ENCODE peak calls at places on chromosomes 1 and 21, in four cellular contexts. P is CD4-positive, CD25-positive, alpha-beta regulatory T cell; A is psoas muscle; D is neuronal stem cell. U is an unnamed sample.

GRCh38 chr1:214441119-214441518 is 110.3 kb downstream of the PTPN14 start:
- DNase-seq in P (peak; percentile 27), A (no peak), D (no peak), U (peak; percentile 18)

GRCh38 chr1:101567582-101568189 is 330.9 kb downstream of the S1PR1 start:
- DNase-seq in P (peak; percentile 53), A (no peak), D (peak; percentile 5), U (peak; percentile 50)

GRCh38 chr1:15201849-15202551 is 45.0 kb upstream of the FHAD1 start:
- DNase-seq in P (no peak), A (no peak), D (no peak), U (no peak)

GRCh38 chr1:214439352-214440119 is 111.9 kb downstream of the PTPN14 start:
- DNase-seq in P (peak; percentile 81), A (peak; percentile 21), D (no peak), U (peak; percentile 40)

GRCh38 chr1:12658531-12659453 is 14.9 kb downstream of the AADACL4 start:
- DNase-seq in P (peak; percentile 66), A (peak; percentile 59), D (peak; percentile 82), U (peak; percentile 57)

GRCh38 chr1:34696230-34696629 is 58.6 kb upstream of the GJB5 start:
- DNase-seq in P (no peak), A (no peak), D (no peak), U (no peak)

GRCh38 chr1:8517579-8518489 is 199.9 kb downstream of the SLC45A1 start:
- DNase-seq in P (no peak), A (no peak), D (no peak), U (no peak)

GRCh38 chr21:44054710-44055109 is 42.6 kb downstream of the TRAPPC10 start:
- DNase-seq in P (no peak), A (no peak), D (no peak), U (no peak)

GRCh38 chr1:36321119-36321951 is 2.1 kb downstream of the EVA1B start:
- DNase-seq in P (no peak), A (peak; percentile 84), D (peak; percentile 61), U (no peak)

GRCh38 chr21:42387843-42388242 is 8.0 kb downstream of the TMPRSS3 start:
- DNase-seq in P (no peak), A (no peak), D (no peak), U (no peak)

GRCh38 chr1:167136191-167136614 is 42.3 kb downstream of the STYXL2 start:
- DNase-seq in P (no peak), A (peak; percentile 45), D (no peak), U (no peak)

GRCh38 chr1:54996869-54997710 is 1.6 kb upstream of the BSND start:
- DNase-seq in P (no peak), A (no peak), D (no peak), U (no peak)

GRCh38 chr1:67983867-67984266 is 66.6 kb downstream of the DIRAS3 start:
- DNase-seq in P (no peak), A (no peak), D (no peak), U (no peak)

GRCh38 chr1:35532497-35533226 is 24.5 kb downstream of the KIAA0319L start:
- DNase-seq in P (no peak), A (no peak), D (no peak), U (no peak)

GRCh38 chr1:178209935-178210334 is 116.0 kb downstream of the RASAL2 start:
- DNase-seq in P (no peak), A (no peak), D (no peak), U (no peak)

GRCh38 chr1:24003331-24003972 is 23.3 kb upstream of the SRSF10 start:
- DNase-seq in P (no peak), A (no peak), D (no peak), U (no peak)

GRCh38 chr1:232225336-232226131 is 404.4 kb downstream of the SIPA1L2 start:
- DNase-seq in P (no peak), A (no peak), D (no peak), U (no peak)

GRCh38 chr1:232223887-232224286 is 406.0 kb downstream of the SIPA1L2 start:
- DNase-seq in P (no peak), A (no peak), D (no peak), U (no peak)

GRCh38 chr1:232221790-232222499 is 408.0 kb downstream of the SIPA1L2 start:
- DNase-seq in P (no peak), A (no peak), D (no peak), U (no peak)

GRCh38 chr1:232223309-232223708 is 406.6 kb downstream of the SIPA1L2 start:
- DNase-seq in P (no peak), A (no peak), D (no peak), U (no peak)

GRCh38 chr1:232222614-232223013 is 407.3 kb downstream of the SIPA1L2 start:
- DNase-seq in P (no peak), A (no peak), D (no peak), U (peak; percentile 3)
- H3K27ac ChIP-seq in P (no peak overlapping the region), A (no peak overlapping the region), D (no peak overlapping the region), U (no peak overlapping the region)

GRCh38 chr1:18939398-18940302 is 16.8 kb downstream of the IFFO2 start:
- DNase-seq in P (no peak), A (no peak), D (no peak), U (no peak)
- H3K27ac ChIP-seq in P (peak overlapping the region; percentile 17), A (no peak overlapping the region), D (no peak overlapping the region), U (no peak overlapping the region)

GRCh38 chr1:43439781-43440180 is 13.9 kb downstream of the HYI start:
- DNase-seq in P (no peak), A (no peak), D (no peak), U (no peak)

GRCh38 chr1:43441894-43442632 is 11.7 kb downstream of the HYI start:
- DNase-seq in P (no peak), A (no peak), D (no peak), U (no peak)

GRCh38 chr1:43440358-43440757 is 13.4 kb downstream of the HYI start:
- DNase-seq in P (no peak), A (no peak), D (no peak), U (no peak)

GRCh38 chr1:43442756-43443155 is 11.0 kb downstream of the HYI start:
- DNase-seq in P (no peak), A (no peak), D (no peak), U (no peak)

GRCh38 chr1:43441166-43441893 is 12.4 kb downstream of the HYI start:
- DNase-seq in P (no peak), A (no peak), D (no peak), U (no peak)
- H3K27ac ChIP-seq in P (no peak overlapping the region), A (no peak overlapping the region), D (no peak overlapping the region), U (no peak overlapping the region)

DNA sequence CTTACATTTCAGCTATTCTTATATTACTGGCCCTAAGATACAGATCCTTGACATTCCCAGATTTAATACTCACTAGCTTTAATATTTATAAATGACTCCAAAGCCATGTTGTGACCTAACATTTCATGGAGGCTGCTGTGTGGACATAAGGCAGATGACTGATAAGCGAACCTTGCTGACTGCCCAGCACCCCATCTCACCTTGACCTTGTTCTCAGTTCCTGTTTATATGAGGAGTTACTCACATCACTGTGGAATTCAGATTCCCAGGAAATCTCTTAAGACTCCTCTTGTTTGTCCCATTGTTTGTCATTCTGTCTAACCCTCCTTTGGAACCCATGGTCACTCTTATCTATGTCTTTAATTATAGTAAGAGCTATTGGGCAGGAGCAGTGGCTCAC is 21.9 kb downstream of the RAB3B start:
- DNase-seq in P (no peak), A (no peak), D (no peak), U (no peak)
- H3K27ac ChIP-seq in P (no peak overlapping the region), A (no peak overlapping the region), D (no peak overlapping the region), U (no peak overlapping the region)

GRCh38 chr1:200640373-200641174 is 20.0 kb upstream of the KIF14 start:
- DNase-seq in P (no peak), A (no peak), D (no peak), U (no peak)
- H3K27ac ChIP-seq in P (no peak overlapping the region), A (no peak overlapping the region), D (no peak overlapping the region), U (no peak overlapping the region)

DNA sequence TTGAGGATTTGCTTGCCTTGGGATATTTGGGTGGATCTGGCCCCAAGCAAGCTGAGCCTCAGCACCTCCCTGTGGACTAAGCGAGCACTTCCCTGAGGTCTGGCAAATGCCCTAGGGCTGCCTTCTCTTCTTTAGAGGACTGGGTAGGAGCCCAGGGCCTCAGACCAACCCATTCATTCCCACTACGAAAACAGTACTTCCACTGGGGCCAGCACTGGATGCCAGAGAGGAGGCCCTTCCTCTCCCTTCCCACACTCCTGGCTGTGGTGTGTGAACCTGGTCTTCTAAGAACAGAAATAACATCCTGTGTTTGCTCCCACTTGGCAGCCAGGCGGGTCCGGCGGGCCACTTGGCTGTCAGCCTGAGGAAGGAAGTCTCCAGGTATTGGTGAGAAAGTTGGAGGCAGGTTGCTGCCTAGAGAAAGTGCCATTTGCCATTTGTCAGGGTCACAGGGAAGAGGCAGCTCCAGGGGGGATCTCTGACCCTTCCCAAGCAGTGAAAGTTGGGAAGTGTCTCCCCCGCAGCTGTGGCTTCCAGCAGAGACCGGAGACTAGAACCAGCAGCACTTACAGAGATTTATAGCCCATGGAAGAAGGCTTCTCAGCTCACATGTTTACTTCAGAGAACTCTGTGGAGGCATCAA is 323.5 kb downstream of the SIPA1L2 start:
- DNase-seq in P (no peak), A (peak; percentile 47), D (no peak), U (no peak)
- H3K27ac ChIP-seq in P (no peak overlapping the region), A (peak overlapping the region; percentile 36), D (no peak overlapping the region), U (no peak overlapping the region)

GRCh38 chr1:91747666-91748065 is 138.3 kb downstream of the TGFBR3 start:
- DNase-seq in P (no peak), A (no peak), D (no peak), U (no peak)
- H3K27ac ChIP-seq in P (no peak overlapping the region), A (no peak overlapping the region), D (no peak overlapping the region), U (no peak overlapping the region)

DNA sequence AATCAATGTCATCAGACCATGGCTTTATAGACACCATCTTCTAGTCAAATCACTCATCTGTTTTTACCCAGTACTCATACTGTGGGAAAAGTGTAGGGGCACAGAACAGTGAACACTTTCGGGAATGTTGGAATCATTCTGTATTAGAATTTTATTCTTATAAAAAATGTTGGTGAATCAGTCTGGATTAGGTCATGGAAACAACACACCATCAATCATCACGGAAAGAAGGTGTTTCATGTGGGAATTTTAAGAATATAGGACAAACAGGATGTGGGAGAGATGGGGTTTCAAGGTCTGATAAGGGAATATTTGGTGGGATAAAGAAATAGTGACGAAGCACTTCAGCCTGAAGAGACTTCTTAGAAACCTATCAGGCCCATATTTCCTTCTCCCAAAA is 17.3 kb downstream of the GBP1 start:
- DNase-seq in P (no peak), A (no peak), D (no peak), U (no peak)
- H3K27ac ChIP-seq in P (no peak overlapping the region), A (no peak overlapping the region), D (no peak overlapping the region), U (no peak overlapping the region)